ENCODE peak calls at places on chromosomes 13 and 19, in five cellular contexts. One of them, this sample, is unnamed.

GRCh38 chr19:48629599-48630288 is 7.4 kb downstream of the DBP start:
- DNase-seq in heart right ventricle: peak
- DNase-seq in colonic mucosa: peak
- DNase-seq in Peyer's patch: peak
- DNase-seq in breast epithelium: no peak
- DNase-seq in this sample: peak

GRCh38 chr13:41974262-41974900 is 13.5 kb upstream of the VWA8 start:
- DNase-seq in Peyer's patch: no peak
- DNase-seq in breast epithelium: no peak
- DNase-seq in colonic mucosa: no peak
- DNase-seq in heart right ventricle: no peak
- DNase-seq in this sample: no peak

GRCh38 chr13:100209857-100210580 is 121.1 kb downstream of the PCCA start:
- DNase-seq in colonic mucosa: no peak
- DNase-seq in heart right ventricle: no peak
- DNase-seq in breast epithelium: no peak
- DNase-seq in Peyer's patch: no peak
- DNase-seq in this sample: no peak

GRCh38 chr19:45768644-45769053 is 403 bp downstream of the SIX5 start:
- DNase-seq in colonic mucosa: no peak
- DNase-seq in heart right ventricle: peak
- DNase-seq in breast epithelium: no peak
- DNase-seq in Peyer's patch: no peak
- DNase-seq in this sample: peak

GRCh38 chr13:113579686-113580085 is 4.9 kb upstream of the TFDP1 start:
- DNase-seq in heart right ventricle: no peak
- DNase-seq in Peyer's patch: no peak
- DNase-seq in colonic mucosa: no peak
- DNase-seq in breast epithelium: no peak
- DNase-seq in this sample: no peak

GRCh38 chr19:4352701-4353121 is 9.3 kb downstream of the MPND start:
- DNase-seq in Peyer's patch: peak
- DNase-seq in breast epithelium: no peak
- DNase-seq in colonic mucosa: no peak
- DNase-seq in heart right ventricle: no peak
- DNase-seq in this sample: peak

GRCh38 chr13:71754407-71754974 is 112.5 kb downstream of the DACH1 start:
- DNase-seq in Peyer's patch: no peak
- DNase-seq in colonic mucosa: no peak
- DNase-seq in breast epithelium: no peak
- DNase-seq in heart right ventricle: no peak
- DNase-seq in this sample: no peak

GRCh38 chr13:23960566-23961156 is 63.4 kb upstream of the C1QTNF9B start:
- DNase-seq in Peyer's patch: no peak
- DNase-seq in heart right ventricle: no peak
- DNase-seq in colonic mucosa: no peak
- DNase-seq in breast epithelium: no peak
- DNase-seq in this sample: no peak

GRCh38 chr13:59360108-59360507 is 803.6 kb downstream of the DIAPH3 start:
- DNase-seq in colonic mucosa: no peak
- DNase-seq in heart right ventricle: no peak
- DNase-seq in Peyer's patch: no peak
- DNase-seq in breast epithelium: no peak
- DNase-seq in this sample: no peak

GRCh38 chr19:46825731-46826055 is 25.0 kb downstream of the AP2S1 start:
- DNase-seq in heart right ventricle: no peak
- DNase-seq in breast epithelium: no peak
- DNase-seq in colonic mucosa: no peak
- DNase-seq in Peyer's patch: no peak
- DNase-seq in this sample: no peak

GRCh38 chr19:5644051-5644450 is 21.2 kb downstream of the SAFB start:
- DNase-seq in Peyer's patch: no peak
- DNase-seq in colonic mucosa: no peak
- DNase-seq in breast epithelium: no peak
- DNase-seq in heart right ventricle: no peak
- DNase-seq in this sample: no peak

GRCh38 chr19:48815870-48816501 is 5.2 kb upstream of the BCAT2 start:
- DNase-seq in heart right ventricle: no peak
- DNase-seq in Peyer's patch: no peak
- DNase-seq in colonic mucosa: no peak
- DNase-seq in breast epithelium: no peak
- DNase-seq in this sample: peak

DNA sequence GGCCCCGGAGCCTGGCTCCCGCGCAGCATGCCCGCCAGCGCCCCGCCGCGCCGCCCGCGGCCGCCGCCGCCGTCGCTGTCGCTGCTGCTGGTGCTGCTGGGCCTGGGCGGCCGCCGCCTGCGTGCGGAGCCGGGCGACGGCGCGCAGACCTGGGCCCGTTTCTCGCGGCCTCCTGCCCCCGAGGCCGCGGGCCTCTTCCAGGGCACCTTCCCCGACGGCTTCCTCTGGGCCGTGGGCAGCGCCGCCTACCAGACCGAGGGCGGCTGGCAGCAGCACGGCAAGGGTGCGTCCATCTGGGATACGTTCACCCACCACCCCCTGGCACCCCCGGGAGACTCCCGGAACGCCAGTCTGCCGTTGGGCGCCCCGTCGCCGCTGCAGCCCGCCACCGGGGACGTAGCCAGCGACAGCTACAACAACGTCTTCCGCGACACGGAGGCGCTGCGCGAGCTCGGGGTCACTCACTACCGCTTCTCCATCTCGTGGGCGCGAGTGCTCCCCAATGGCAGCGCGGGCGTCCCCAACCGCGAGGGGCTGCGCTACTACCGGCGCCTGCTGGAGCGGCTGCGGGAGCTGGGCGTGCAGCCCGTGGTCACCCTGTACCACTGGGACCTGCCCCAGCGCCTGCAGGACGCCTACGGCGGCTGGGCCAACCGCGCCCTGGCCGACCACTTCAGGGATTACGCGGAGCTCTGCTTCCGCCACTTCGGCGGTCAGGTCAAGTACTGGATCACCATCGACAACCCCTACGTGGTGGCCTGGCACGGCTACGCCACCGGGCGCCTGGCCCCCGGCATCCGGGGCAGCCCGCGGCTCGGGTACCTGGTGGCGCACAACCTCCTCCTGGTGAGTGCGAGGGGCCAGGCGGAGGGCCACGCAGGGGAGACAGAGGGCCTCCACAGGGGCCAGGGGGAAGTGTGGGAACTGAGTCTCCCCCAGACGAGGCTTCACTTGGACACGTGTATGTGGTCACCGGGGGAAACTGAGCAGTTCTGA is at the start of gene KL:
- DNase-seq in heart right ventricle: peak
- DNase-seq in Peyer's patch: peak
- DNase-seq in colonic mucosa: peak
- DNase-seq in breast epithelium: no peak
- DNase-seq in this sample: peak
- TF ChIP-seq CTCF in heart right ventricle: peak
- TF ChIP-seq CTCF in Peyer's patch: no peak
- TF ChIP-seq CTCF in colonic mucosa: no peak
- TF ChIP-seq CTCF in breast epithelium: no peak
- TF ChIP-seq CTCF in this sample: no peak

DNA sequence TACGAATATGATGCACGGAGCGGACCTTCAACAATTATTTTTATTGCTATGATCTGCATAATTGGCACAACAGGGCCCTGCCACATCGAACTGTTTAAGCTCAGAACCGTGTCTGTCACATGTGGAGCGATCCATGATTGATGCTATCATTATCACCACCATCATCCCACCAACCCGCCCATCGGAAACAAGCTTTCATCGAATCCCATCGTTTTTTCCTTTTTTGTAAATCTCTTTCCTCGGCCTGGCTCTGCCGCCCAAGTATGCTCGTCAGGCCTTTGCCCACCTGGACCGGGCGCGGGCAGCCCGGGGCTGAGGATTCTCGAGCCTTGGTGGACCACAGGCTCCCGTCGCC is 533 bp upstream of the DCAF15 start:
- DNase-seq in colonic mucosa: no peak
- DNase-seq in heart right ventricle: no peak
- DNase-seq in breast epithelium: no peak
- DNase-seq in Peyer's patch: no peak
- DNase-seq in this sample: no peak
- H3K4me3 ChIP-seq in colonic mucosa: peak
- H3K4me3 ChIP-seq in heart right ventricle: peak
- H3K4me3 ChIP-seq in breast epithelium: peak
- H3K4me3 ChIP-seq in Peyer's patch: peak
- H3K4me3 ChIP-seq in this sample: no peak

DNA sequence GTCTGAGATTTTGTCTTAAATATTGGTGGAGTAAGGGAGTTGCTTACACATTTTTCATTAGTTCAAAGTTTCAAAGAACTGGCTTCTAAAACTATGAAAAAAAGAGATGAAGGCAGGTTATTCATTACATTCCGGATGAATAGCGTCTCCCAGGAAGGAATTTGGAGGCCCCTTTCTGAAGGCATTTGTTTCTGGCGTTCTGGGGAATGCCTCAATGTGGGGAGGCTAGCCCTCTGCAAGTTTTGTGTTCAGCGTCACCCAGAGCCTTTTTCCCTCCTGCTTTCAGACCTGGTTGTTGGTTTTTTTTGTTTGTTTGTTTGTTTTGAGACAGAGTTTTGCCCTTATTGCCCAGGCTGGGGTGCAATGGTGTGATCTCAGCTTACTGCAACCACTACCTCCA is 21.0 kb downstream of the FAM124A start:
- DNase-seq in breast epithelium: no peak
- DNase-seq in colonic mucosa: no peak
- DNase-seq in heart right ventricle: no peak
- DNase-seq in Peyer's patch: no peak
- DNase-seq in this sample: no peak
- H3K27ac ChIP-seq in breast epithelium: no peak
- H3K27ac ChIP-seq in colonic mucosa: no peak
- H3K27ac ChIP-seq in heart right ventricle: no peak
- H3K27ac ChIP-seq in Peyer's patch: no peak
- H3K27ac ChIP-seq in this sample: peak

GRCh38 chr13:75691183-75691582 is 55.1 kb downstream of the LMO7 start:
- DNase-seq in Peyer's patch: no peak
- DNase-seq in heart right ventricle: no peak
- DNase-seq in breast epithelium: no peak
- DNase-seq in colonic mucosa: no peak
- DNase-seq in this sample: no peak
- TF ChIP-seq CTCF in Peyer's patch: no peak
- TF ChIP-seq CTCF in heart right ventricle: no peak
- TF ChIP-seq CTCF in breast epithelium: no peak
- TF ChIP-seq CTCF in colonic mucosa: no peak
- TF ChIP-seq CTCF in this sample: no peak

GRCh38 chr13:22927008-22927393 is 253.8 kb upstream of the SGCG start:
- DNase-seq in colonic mucosa: no peak
- DNase-seq in Peyer's patch: no peak
- DNase-seq in breast epithelium: no peak
- DNase-seq in heart right ventricle: no peak
- DNase-seq in this sample: no peak
- H3K4me3 ChIP-seq in colonic mucosa: peak
- H3K4me3 ChIP-seq in Peyer's patch: peak
- H3K4me3 ChIP-seq in breast epithelium: peak
- H3K4me3 ChIP-seq in heart right ventricle: peak
- H3K4me3 ChIP-seq in this sample: peak

GRCh38 chr19:38678891-38679494 is 31.5 kb downstream of the ACTN4 start:
- DNase-seq in breast epithelium: no peak
- DNase-seq in colonic mucosa: no peak
- DNase-seq in Peyer's patch: no peak
- DNase-seq in heart right ventricle: no peak
- DNase-seq in this sample: no peak

GRCh38 chr19:38676878-38677646 is 29.6 kb downstream of the ACTN4 start:
- DNase-seq in heart right ventricle: no peak
- DNase-seq in breast epithelium: no peak
- DNase-seq in colonic mucosa: no peak
- DNase-seq in Peyer's patch: no peak
- DNase-seq in this sample: no peak

GRCh38 chr19:38682195-38682867 is 34.9 kb downstream of the ACTN4 start:
- DNase-seq in heart right ventricle: no peak
- DNase-seq in colonic mucosa: no peak
- DNase-seq in breast epithelium: no peak
- DNase-seq in Peyer's patch: no peak
- DNase-seq in this sample: no peak

GRCh38 chr19:38678217-38678890 is 30.9 kb downstream of the ACTN4 start:
- DNase-seq in Peyer's patch: no peak
- DNase-seq in colonic mucosa: no peak
- DNase-seq in heart right ventricle: no peak
- DNase-seq in breast epithelium: no peak
- DNase-seq in this sample: no peak

DNA sequence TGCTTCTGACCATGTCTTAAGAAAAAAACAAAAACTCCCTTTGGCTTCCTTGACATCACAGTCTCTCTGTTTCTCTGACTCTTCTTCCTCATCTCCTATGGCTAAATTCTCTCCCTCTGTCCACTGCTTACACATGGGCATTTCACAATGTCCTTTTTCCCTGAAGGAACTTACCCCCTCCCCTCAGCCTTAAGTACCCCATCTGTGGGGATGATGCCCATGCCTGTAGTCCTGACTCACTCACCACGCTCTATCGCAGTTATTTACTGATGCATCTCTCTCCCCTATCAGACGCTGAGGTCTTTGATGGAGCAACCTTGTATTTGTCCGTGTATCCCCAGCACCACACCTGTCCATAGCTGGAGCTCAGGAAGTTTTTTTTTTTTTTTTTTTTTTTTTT is 32.4 kb downstream of the ACTN4 start:
- DNase-seq in colonic mucosa: no peak
- DNase-seq in heart right ventricle: no peak
- DNase-seq in Peyer's patch: no peak
- DNase-seq in breast epithelium: no peak
- DNase-seq in this sample: no peak
- H3K27ac ChIP-seq in colonic mucosa: peak
- H3K27ac ChIP-seq in heart right ventricle: peak
- H3K27ac ChIP-seq in Peyer's patch: peak
- H3K27ac ChIP-seq in breast epithelium: peak
- H3K27ac ChIP-seq in this sample: peak

GRCh38 chr19:43422689-43423066 is 8.0 kb downstream of the TEX101 start:
- DNase-seq in heart right ventricle: no peak
- DNase-seq in breast epithelium: no peak
- DNase-seq in Peyer's patch: no peak
- DNase-seq in colonic mucosa: no peak
- DNase-seq in this sample: no peak

GRCh38 chr19:43423779-43424178 is 9.1 kb downstream of the TEX101 start:
- DNase-seq in Peyer's patch: no peak
- DNase-seq in breast epithelium: peak
- DNase-seq in heart right ventricle: no peak
- DNase-seq in colonic mucosa: no peak
- DNase-seq in this sample: no peak

GRCh38 chr19:43422000-43422688 is 7.5 kb downstream of the TEX101 start:
- DNase-seq in heart right ventricle: no peak
- DNase-seq in breast epithelium: no peak
- DNase-seq in Peyer's patch: no peak
- DNase-seq in colonic mucosa: no peak
- DNase-seq in this sample: no peak

GRCh38 chr19:43429395-43429794 is 14.7 kb downstream of the TEX101 start:
- DNase-seq in breast epithelium: no peak
- DNase-seq in Peyer's patch: no peak
- DNase-seq in colonic mucosa: no peak
- DNase-seq in heart right ventricle: no peak
- DNase-seq in this sample: no peak

GRCh38 chr19:43425567-43426392 is 11.1 kb downstream of the TEX101 start:
- DNase-seq in breast epithelium: peak
- DNase-seq in Peyer's patch: peak
- DNase-seq in heart right ventricle: no peak
- DNase-seq in colonic mucosa: peak
- DNase-seq in this sample: no peak
- TF ChIP-seq CTCF in breast epithelium: no peak
- TF ChIP-seq CTCF in Peyer's patch: peak
- TF ChIP-seq CTCF in heart right ventricle: peak
- TF ChIP-seq CTCF in colonic mucosa: peak
- TF ChIP-seq CTCF in this sample: no peak